ENCODE peak calls at places on chromosomes 11 and 22, in nine cellular contexts. One of them, this sample, is unnamed.

GRCh38 chr22:27866136-27867091 is 52.6 kb downstream of the PITPNB start:
- DNase-seq in astrocyte: peak
- DNase-seq in M059J: peak
- DNase-seq in NCI-H1694: no peak
- DNase-seq in stimulated activated effector memory CD8-positive, alpha-beta T cell treated with anti-CD3 and anti-CD28 coated beads, Interleukin-12 subunit alpha, Interleukin-12 subunit beta, amount 100 ng/mL, for 72 hours: no peak
- DNase-seq in progenitor cell of endocrine pancreas: no peak
- DNase-seq in cardiac fibroblast: peak
- DNase-seq in fibroblast of pulmonary artery: peak
- DNase-seq in HFFc6: peak
- DNase-seq in this sample: peak

GRCh38 chr22:50547231-50547851 is 1.6 kb downstream of the KLHDC7B start:
- DNase-seq in astrocyte: no peak
- DNase-seq in M059J: no peak
- DNase-seq in NCI-H1694: no peak
- DNase-seq in stimulated activated effector memory CD8-positive, alpha-beta T cell treated with anti-CD3 and anti-CD28 coated beads, Interleukin-12 subunit alpha, Interleukin-12 subunit beta, amount 100 ng/mL, for 72 hours: no peak
- DNase-seq in progenitor cell of endocrine pancreas: no peak
- DNase-seq in cardiac fibroblast: no peak
- DNase-seq in fibroblast of pulmonary artery: no peak
- DNase-seq in HFFc6: no peak
- DNase-seq in this sample: no peak

GRCh38 chr11:61766353-61766841 is 14.0 kb downstream of the MYRF start:
- DNase-seq in astrocyte: peak
- DNase-seq in M059J: no peak
- DNase-seq in NCI-H1694: no peak
- DNase-seq in stimulated activated effector memory CD8-positive, alpha-beta T cell treated with anti-CD3 and anti-CD28 coated beads, Interleukin-12 subunit alpha, Interleukin-12 subunit beta, amount 100 ng/mL, for 72 hours: no peak
- DNase-seq in progenitor cell of endocrine pancreas: no peak
- DNase-seq in cardiac fibroblast: no peak
- DNase-seq in fibroblast of pulmonary artery: peak
- DNase-seq in HFFc6: peak
- DNase-seq in this sample: no peak

GRCh38 chr22:49636214-49636613 is 191.5 kb downstream of the BRD1 start:
- DNase-seq in astrocyte: no peak
- DNase-seq in M059J: no peak
- DNase-seq in NCI-H1694: no peak
- DNase-seq in stimulated activated effector memory CD8-positive, alpha-beta T cell treated with anti-CD3 and anti-CD28 coated beads, Interleukin-12 subunit alpha, Interleukin-12 subunit beta, amount 100 ng/mL, for 72 hours: no peak
- DNase-seq in progenitor cell of endocrine pancreas: no peak
- DNase-seq in cardiac fibroblast: no peak
- DNase-seq in fibroblast of pulmonary artery: no peak
- DNase-seq in HFFc6: no peak
- DNase-seq in this sample: no peak

GRCh38 chr11:84673753-84674152 is 953.4 kb downstream of the DLG2 start:
- DNase-seq in astrocyte: peak
- DNase-seq in M059J: peak
- DNase-seq in NCI-H1694: no peak
- DNase-seq in stimulated activated effector memory CD8-positive, alpha-beta T cell treated with anti-CD3 and anti-CD28 coated beads, Interleukin-12 subunit alpha, Interleukin-12 subunit beta, amount 100 ng/mL, for 72 hours: no peak
- DNase-seq in progenitor cell of endocrine pancreas: no peak
- DNase-seq in cardiac fibroblast: no peak
- DNase-seq in fibroblast of pulmonary artery: no peak
- DNase-seq in HFFc6: peak
- DNase-seq in this sample: peak

GRCh38 chr22:22099833-22100812 is 117.5 kb upstream of the TOP3B start:
- DNase-seq in astrocyte: no peak
- DNase-seq in M059J: peak
- DNase-seq in NCI-H1694: no peak
- DNase-seq in stimulated activated effector memory CD8-positive, alpha-beta T cell treated with anti-CD3 and anti-CD28 coated beads, Interleukin-12 subunit alpha, Interleukin-12 subunit beta, amount 100 ng/mL, for 72 hours: no peak
- DNase-seq in progenitor cell of endocrine pancreas: no peak
- DNase-seq in cardiac fibroblast: peak
- DNase-seq in fibroblast of pulmonary artery: peak
- DNase-seq in HFFc6: no peak
- DNase-seq in this sample: peak

GRCh38 chr11:62545437-62546243 is 966 bp downstream of the AHNAK start:
- DNase-seq in astrocyte: peak
- DNase-seq in M059J: peak
- DNase-seq in NCI-H1694: no peak
- DNase-seq in stimulated activated effector memory CD8-positive, alpha-beta T cell treated with anti-CD3 and anti-CD28 coated beads, Interleukin-12 subunit alpha, Interleukin-12 subunit beta, amount 100 ng/mL, for 72 hours: no peak
- DNase-seq in progenitor cell of endocrine pancreas: peak
- DNase-seq in cardiac fibroblast: peak
- DNase-seq in fibroblast of pulmonary artery: peak
- DNase-seq in HFFc6: peak
- DNase-seq in this sample: peak

GRCh38 chr11:57513911-57514537 is 1.5 kb downstream of the SLC43A1 start:
- DNase-seq in astrocyte: peak
- DNase-seq in M059J: peak
- DNase-seq in NCI-H1694: no peak
- DNase-seq in stimulated activated effector memory CD8-positive, alpha-beta T cell treated with anti-CD3 and anti-CD28 coated beads, Interleukin-12 subunit alpha, Interleukin-12 subunit beta, amount 100 ng/mL, for 72 hours: no peak
- DNase-seq in progenitor cell of endocrine pancreas: peak
- DNase-seq in cardiac fibroblast: peak
- DNase-seq in fibroblast of pulmonary artery: peak
- DNase-seq in HFFc6: no peak
- DNase-seq in this sample: no peak

GRCh38 chr22:45885941-45886395 is 91.0 kb downstream of the WNT7B start:
- DNase-seq in astrocyte: no peak
- DNase-seq in M059J: no peak
- DNase-seq in NCI-H1694: no peak
- DNase-seq in stimulated activated effector memory CD8-positive, alpha-beta T cell treated with anti-CD3 and anti-CD28 coated beads, Interleukin-12 subunit alpha, Interleukin-12 subunit beta, amount 100 ng/mL, for 72 hours: no peak
- DNase-seq in progenitor cell of endocrine pancreas: no peak
- DNase-seq in cardiac fibroblast: no peak
- DNase-seq in fibroblast of pulmonary artery: no peak
- DNase-seq in HFFc6: no peak
- DNase-seq in this sample: no peak

GRCh38 chr11:11845066-11845465 is 3.3 kb downstream of the USP47 start:
- DNase-seq in astrocyte: no peak
- DNase-seq in M059J: no peak
- DNase-seq in NCI-H1694: no peak
- DNase-seq in stimulated activated effector memory CD8-positive, alpha-beta T cell treated with anti-CD3 and anti-CD28 coated beads, Interleukin-12 subunit alpha, Interleukin-12 subunit beta, amount 100 ng/mL, for 72 hours: no peak
- DNase-seq in progenitor cell of endocrine pancreas: no peak
- DNase-seq in cardiac fibroblast: no peak
- DNase-seq in fibroblast of pulmonary artery: no peak
- DNase-seq in HFFc6: no peak
- DNase-seq in this sample: no peak

GRCh38 chr11:17550455-17551346 is 3.6 kb downstream of the OTOG start:
- DNase-seq in astrocyte: no peak
- DNase-seq in M059J: peak
- DNase-seq in NCI-H1694: no peak
- DNase-seq in stimulated activated effector memory CD8-positive, alpha-beta T cell treated with anti-CD3 and anti-CD28 coated beads, Interleukin-12 subunit alpha, Interleukin-12 subunit beta, amount 100 ng/mL, for 72 hours: no peak
- DNase-seq in progenitor cell of endocrine pancreas: no peak
- DNase-seq in cardiac fibroblast: no peak
- DNase-seq in fibroblast of pulmonary artery: no peak
- DNase-seq in HFFc6: no peak
- DNase-seq in this sample: no peak

GRCh38 chr22:35399114-35399677 is 744 bp upstream of the MCM5 start:
- DNase-seq in astrocyte: no peak
- DNase-seq in M059J: no peak
- DNase-seq in NCI-H1694: no peak
- DNase-seq in stimulated activated effector memory CD8-positive, alpha-beta T cell treated with anti-CD3 and anti-CD28 coated beads, Interleukin-12 subunit alpha, Interleukin-12 subunit beta, amount 100 ng/mL, for 72 hours: no peak
- DNase-seq in progenitor cell of endocrine pancreas: no peak
- DNase-seq in cardiac fibroblast: no peak
- DNase-seq in fibroblast of pulmonary artery: no peak
- DNase-seq in HFFc6: no peak
- DNase-seq in this sample: peak

GRCh38 chr11:61787928-61788491 is 4.4 kb downstream of the TMEM258 start:
- DNase-seq in astrocyte: peak
- DNase-seq in M059J: peak
- DNase-seq in NCI-H1694: peak
- DNase-seq in stimulated activated effector memory CD8-positive, alpha-beta T cell treated with anti-CD3 and anti-CD28 coated beads, Interleukin-12 subunit alpha, Interleukin-12 subunit beta, amount 100 ng/mL, for 72 hours: no peak
- DNase-seq in progenitor cell of endocrine pancreas: peak
- DNase-seq in cardiac fibroblast: peak
- DNase-seq in fibroblast of pulmonary artery: peak
- DNase-seq in HFFc6: peak
- DNase-seq in this sample: peak

GRCh38 chr11:71491531-71492329 is 35.3 kb upstream of the KRTAP5-7 start:
- DNase-seq in astrocyte: no peak
- DNase-seq in M059J: no peak
- DNase-seq in NCI-H1694: no peak
- DNase-seq in stimulated activated effector memory CD8-positive, alpha-beta T cell treated with anti-CD3 and anti-CD28 coated beads, Interleukin-12 subunit alpha, Interleukin-12 subunit beta, amount 100 ng/mL, for 72 hours: no peak
- DNase-seq in progenitor cell of endocrine pancreas: peak
- DNase-seq in cardiac fibroblast: no peak
- DNase-seq in fibroblast of pulmonary artery: no peak
- DNase-seq in HFFc6: no peak
- DNase-seq in this sample: no peak

GRCh38 chr11:115054541-115055538 is 376.5 kb downstream of the NXPE2 start:
- DNase-seq in astrocyte: peak
- DNase-seq in M059J: peak
- DNase-seq in NCI-H1694: no peak
- DNase-seq in stimulated activated effector memory CD8-positive, alpha-beta T cell treated with anti-CD3 and anti-CD28 coated beads, Interleukin-12 subunit alpha, Interleukin-12 subunit beta, amount 100 ng/mL, for 72 hours: no peak
- DNase-seq in progenitor cell of endocrine pancreas: no peak
- DNase-seq in cardiac fibroblast: no peak
- DNase-seq in fibroblast of pulmonary artery: no peak
- DNase-seq in HFFc6: no peak
- DNase-seq in this sample: peak

GRCh38 chr11:46363455-46363920 is 16.2 kb downstream of the DGKZ start:
- DNase-seq in astrocyte: peak
- DNase-seq in M059J: peak
- DNase-seq in NCI-H1694: no peak
- DNase-seq in stimulated activated effector memory CD8-positive, alpha-beta T cell treated with anti-CD3 and anti-CD28 coated beads, Interleukin-12 subunit alpha, Interleukin-12 subunit beta, amount 100 ng/mL, for 72 hours: no peak
- DNase-seq in progenitor cell of endocrine pancreas: no peak
- DNase-seq in cardiac fibroblast: no peak
- DNase-seq in fibroblast of pulmonary artery: no peak
- DNase-seq in HFFc6: peak
- DNase-seq in this sample: peak

GRCh38 chr11:2762451-2762850 is 62.7 kb upstream of the KCNQ1OT1 start:
- DNase-seq in astrocyte: no peak
- DNase-seq in M059J: no peak
- DNase-seq in NCI-H1694: no peak
- DNase-seq in stimulated activated effector memory CD8-positive, alpha-beta T cell treated with anti-CD3 and anti-CD28 coated beads, Interleukin-12 subunit alpha, Interleukin-12 subunit beta, amount 100 ng/mL, for 72 hours: no peak
- DNase-seq in progenitor cell of endocrine pancreas: no peak
- DNase-seq in cardiac fibroblast: no peak
- DNase-seq in fibroblast of pulmonary artery: no peak
- DNase-seq in HFFc6: no peak
- DNase-seq in this sample: no peak

GRCh38 chr22:28373841-28374240 is 305.8 kb downstream of the TTC28 start:
- DNase-seq in astrocyte: peak
- DNase-seq in M059J: no peak
- DNase-seq in NCI-H1694: no peak
- DNase-seq in stimulated activated effector memory CD8-positive, alpha-beta T cell treated with anti-CD3 and anti-CD28 coated beads, Interleukin-12 subunit alpha, Interleukin-12 subunit beta, amount 100 ng/mL, for 72 hours: no peak
- DNase-seq in progenitor cell of endocrine pancreas: no peak
- DNase-seq in cardiac fibroblast: peak
- DNase-seq in fibroblast of pulmonary artery: no peak
- DNase-seq in HFFc6: peak
- DNase-seq in this sample: no peak

GRCh38 chr11:71155846-71156245 is 96.5 kb downstream of the SHANK2 start:
- DNase-seq in astrocyte: no peak
- DNase-seq in M059J: no peak
- DNase-seq in NCI-H1694: no peak
- DNase-seq in stimulated activated effector memory CD8-positive, alpha-beta T cell treated with anti-CD3 and anti-CD28 coated beads, Interleukin-12 subunit alpha, Interleukin-12 subunit beta, amount 100 ng/mL, for 72 hours: no peak
- DNase-seq in progenitor cell of endocrine pancreas: no peak
- DNase-seq in cardiac fibroblast: no peak
- DNase-seq in fibroblast of pulmonary artery: no peak
- DNase-seq in HFFc6: no peak
- DNase-seq in this sample: no peak